ENCODE peak calls at places on chromosomes 1 and 21, in five cellular contexts. S is adrenal gland, K is prostate gland, M is tibial artery, Z is upper lobe of right lung. R is an unnamed sample.

GRCh38 chr1:54017979-54018378 is at the start of gene LDLRAD1:
- DNase-seq in S (peak), K (no peak), M (no peak), Z (no peak), R (no peak)

GRCh38 chr1:89149976-89150375 is 24.1 kb upstream of the GBP2 start:
- DNase-seq in S (no peak), K (no peak), M (no peak), Z (no peak), R (no peak)

GRCh38 chr1:119712342-119713038 is 756 bp downstream of the PHGDH start:
- DNase-seq in S (no peak), K (peak), M (peak), Z (peak), R (peak)

GRCh38 chr1:161088587-161089110 is 709 bp downstream of the NECTIN4 start:
- DNase-seq in S (no peak), K (no peak), M (no peak), Z (no peak), R (no peak)

GRCh38 chr1:203065191-203065590 is 20.6 kb downstream of the MYOG start:
- DNase-seq in S (no peak), K (no peak), M (no peak), Z (no peak), R (no peak)

GRCh38 chr1:202207292-202207691 is 13.7 kb downstream of the LGR6 start:
- DNase-seq in S (no peak), K (peak), M (peak), Z (no peak), R (peak)

GRCh38 chr1:172476218-172476811 is 32.4 kb upstream of the PIGC start:
- DNase-seq in S (no peak), K (peak), M (no peak), Z (no peak), R (peak)

GRCh38 chr1:25629836-25630235 is 13.2 kb downstream of the MAN1C1 start:
- DNase-seq in S (no peak), K (no peak), M (no peak), Z (no peak), R (no peak)

GRCh38 chr1:9143250-9143649 is 14.3 kb upstream of the GPR157 start:
- DNase-seq in S (peak), K (no peak), M (peak), Z (no peak), R (no peak)

DNA sequence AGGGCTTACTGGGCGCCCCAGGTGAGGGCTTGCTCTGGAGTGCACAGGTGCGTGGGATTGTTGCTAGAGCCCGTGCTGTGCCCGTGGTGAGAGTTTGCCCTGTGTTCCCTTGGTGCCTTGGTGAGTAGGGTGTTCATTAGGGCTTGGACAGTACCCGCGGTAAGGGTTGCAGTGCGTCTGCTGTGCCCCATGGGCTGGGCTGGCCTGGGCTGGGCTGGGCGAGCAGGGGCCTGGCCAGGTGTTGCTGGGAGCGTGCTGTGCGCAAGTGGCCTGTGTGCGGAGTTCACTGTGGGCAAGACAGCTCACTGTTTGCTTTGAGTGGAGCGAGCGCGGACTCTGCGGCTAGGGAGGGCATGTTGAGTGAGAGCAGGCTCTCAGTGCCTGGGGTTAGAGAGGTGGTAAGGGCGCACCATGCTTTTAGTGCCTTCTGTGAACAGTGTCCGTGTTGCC is 724 bp downstream of the CR1L start:
- DNase-seq in S (no peak), K (no peak), M (no peak), Z (no peak), R (no peak)
- H3K4me3 ChIP-seq in S (no peak), K (no peak), M (peak), Z (no peak), R (peak)

DNA sequence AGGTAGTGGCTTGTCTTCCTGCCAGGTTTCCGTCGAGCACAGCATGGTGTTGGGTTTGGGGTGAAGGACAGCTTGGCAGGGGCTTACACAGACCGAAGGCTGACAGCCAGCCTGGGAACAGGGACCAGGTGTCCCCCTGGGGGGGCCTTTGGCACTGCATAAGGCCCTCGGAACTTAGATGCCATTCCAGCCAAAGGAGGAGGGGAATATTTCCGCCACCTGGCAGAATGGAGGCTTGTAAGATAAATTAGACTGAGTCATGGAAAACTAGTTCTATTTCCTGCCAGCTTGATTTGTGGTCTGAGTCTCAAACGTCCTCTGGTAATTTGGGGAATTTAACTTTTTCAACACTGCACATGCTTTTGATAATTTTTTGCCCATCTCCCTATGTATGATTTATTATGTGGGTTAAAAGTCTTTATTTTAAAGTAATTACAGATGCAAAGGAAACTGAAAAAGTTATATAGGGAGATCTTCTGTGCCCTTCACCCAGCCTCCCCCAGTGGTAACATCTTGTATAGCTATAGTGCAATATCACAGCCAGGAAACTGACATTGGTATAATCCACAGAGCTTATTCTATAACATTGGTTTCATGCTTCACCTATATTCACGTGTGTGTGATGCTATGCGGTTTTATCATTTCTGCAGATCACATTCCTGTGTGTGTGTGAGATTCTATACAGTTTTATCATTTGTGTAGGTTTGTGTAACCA is 11.5 kb upstream of the TMEM51 start:
- DNase-seq in S (peak), K (peak), M (no peak), Z (no peak), R (no peak)
- TF ChIP-seq CTCF in S (peak), K (no peak), M (no peak), Z (no peak), R (no peak)

DNA sequence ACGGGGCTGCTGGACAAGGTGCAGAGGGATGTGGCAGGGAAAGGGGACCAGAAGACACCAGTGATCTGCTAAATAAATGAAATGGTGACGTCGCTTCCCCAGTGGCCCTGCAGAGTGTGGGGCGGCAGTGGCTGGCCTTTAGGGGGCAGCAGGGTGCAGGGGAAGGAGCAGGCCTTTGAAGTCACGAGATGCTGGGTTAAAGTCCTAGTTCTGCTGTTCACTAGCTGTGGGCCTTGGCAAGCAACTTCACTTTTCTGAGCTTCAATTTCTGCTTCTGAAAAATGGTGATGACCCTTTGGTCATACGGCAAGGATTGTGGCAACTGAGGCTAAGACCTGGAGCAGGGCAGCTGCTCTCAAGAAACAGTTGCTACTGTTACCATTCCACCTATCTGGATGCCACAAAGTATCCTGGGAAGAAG is 9.2 kb upstream of the GALE start:
- DNase-seq in S (peak), K (peak), M (peak), Z (peak), R (peak)
- H3K27ac ChIP-seq in S (no peak), K (no peak), M (no peak), Z (peak), R (no peak)

GRCh38 chr1:8002329-8003320 is 23.5 kb downstream of the ERRFI1 start:
- DNase-seq in S (no peak), K (no peak), M (no peak), Z (no peak), R (no peak)

GRCh38 chr1:8003431-8004112 is 22.5 kb downstream of the ERRFI1 start:
- DNase-seq in S (no peak), K (no peak), M (no peak), Z (no peak), R (no peak)

GRCh38 chr1:8004113-8004802 is 21.9 kb downstream of the ERRFI1 start:
- DNase-seq in S (no peak), K (peak), M (no peak), Z (no peak), R (no peak)

GRCh38 chr1:8006037-8006963 is 19.8 kb downstream of the ERRFI1 start:
- DNase-seq in S (no peak), K (no peak), M (no peak), Z (no peak), R (no peak)

GRCh38 chr1:8004803-8005573 is 21.1 kb downstream of the ERRFI1 start:
- DNase-seq in S (peak), K (peak), M (peak), Z (peak), R (peak)
- H3K4me3 ChIP-seq in S (no peak), K (no peak), M (no peak), Z (no peak), R (no peak)

GRCh38 chr1:229848762-229849677 is 218.0 kb upstream of the GALNT2 start:
- DNase-seq in S (no peak), K (no peak), M (no peak), Z (no peak), R (peak)
- TF ChIP-seq CTCF in S (peak), K (no peak), M (no peak), Z (peak), R (peak)

GRCh38 chr1:64766385-64766784 is 21.5 kb downstream of the RAVER2 start:
- DNase-seq in S (no peak), K (no peak), M (no peak), Z (no peak), R (no peak)
- H3K27ac ChIP-seq in S (no peak), K (no peak), M (no peak), Z (no peak), R (no peak)

DNA sequence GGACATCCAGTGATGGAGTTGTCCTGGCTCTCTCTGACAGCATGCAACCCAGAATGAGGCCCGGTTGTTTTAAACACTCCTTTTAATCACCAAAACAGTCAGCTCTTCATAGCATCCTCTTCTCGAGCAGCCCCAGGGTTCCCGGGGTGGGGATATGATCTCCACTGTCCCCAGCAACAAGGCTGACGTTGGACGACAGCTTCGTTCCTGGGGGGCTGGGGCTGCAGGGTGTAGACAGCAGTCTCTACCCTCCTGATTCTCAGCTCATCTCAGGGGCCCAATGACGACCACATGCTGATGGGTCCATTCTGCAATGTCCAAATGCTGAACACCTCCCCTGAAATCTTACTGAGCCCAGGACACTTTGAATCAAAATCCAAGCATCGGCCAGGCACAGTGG is 27.0 kb downstream of the TRIM11 start:
- DNase-seq in S (no peak), K (no peak), M (peak), Z (peak), R (no peak)
- H3K4me3 ChIP-seq in S (no peak), K (no peak), M (no peak), Z (no peak), R (no peak)

GRCh38 chr1:143717434-143717833 is 254.4 kb downstream of the FAM72C start:
- DNase-seq in S (no peak), K (no peak), M (no peak), Z (no peak), R (no peak)
- TF ChIP-seq CTCF in S (no peak), K (no peak), M (no peak), Z (no peak), R (no peak)

GRCh38 chr1:16927256-16927655 is 5.5 kb downstream of the CROCC start:
- DNase-seq in S (no peak), K (no peak), M (no peak), Z (no peak), R (no peak)
- H3K27ac ChIP-seq in S (no peak), K (no peak), M (no peak), Z (no peak), R (no peak)

DNA sequence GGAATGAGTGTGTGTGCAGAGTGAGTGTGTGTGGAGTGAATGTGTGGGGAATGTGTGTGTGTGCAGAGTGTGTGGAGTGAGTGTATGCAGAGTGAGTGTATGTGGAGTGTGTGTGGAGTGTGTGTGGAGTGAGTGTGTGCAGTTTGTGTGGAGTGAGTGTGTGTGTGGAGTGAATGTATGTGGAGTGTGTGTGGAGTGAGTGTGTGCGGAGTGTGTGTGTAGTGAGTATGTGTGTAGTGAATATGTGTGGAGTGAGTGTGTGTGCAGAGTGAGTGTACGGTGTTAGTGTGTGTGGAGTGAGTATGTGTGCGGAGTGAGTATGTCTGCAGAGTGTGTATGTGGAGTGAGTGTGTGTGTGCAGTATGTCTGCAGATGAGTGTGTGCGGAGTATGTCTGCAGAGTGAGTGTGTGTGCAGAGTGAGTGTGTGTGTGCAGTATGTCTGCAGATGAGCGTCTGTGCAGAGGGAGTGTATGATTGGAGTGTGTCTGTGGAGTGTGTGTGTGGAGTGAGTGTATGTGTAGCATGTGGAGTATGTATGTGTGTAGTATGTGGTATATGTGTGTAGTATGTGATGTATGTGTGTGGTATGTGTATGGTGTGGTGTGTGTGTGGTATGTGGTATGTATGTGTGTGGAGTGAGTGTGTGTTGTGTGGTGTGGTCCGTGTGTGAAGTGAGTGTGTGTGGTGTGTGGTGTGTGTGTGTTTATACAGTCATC is 59.7 kb upstream of the CLDN14 start:
- DNase-seq in S (no peak), K (no peak), M (peak), Z (no peak), R (no peak)
- H3K4me3 ChIP-seq in S (no peak), K (no peak), M (no peak), Z (no peak), R (no peak)

R was measured in cardiac muscle cell.